ENCODE peak calls at places on chromosomes 16 and 17, in nine cellular contexts. One of them, this sample, is unnamed.

GRCh38 chr17:33936764-33937163 is 318.3 kb upstream of the CCL2 start:
- DNase-seq in lower lobe of right lung: no peak
- DNase-seq in RCC 7860: no peak
- DNase-seq in HL-60: no peak
- DNase-seq in heart left ventricle: no peak
- DNase-seq in activated CD8-positive, alpha-beta memory T cell treated with anti-CD3 and anti-CD28 coated beads, Interleukin-2, amount 50 U/mL, for 48 hours: no peak
- DNase-seq in glutamatergic neuron: no peak
- DNase-seq in HCEC 1CT: no peak
- DNase-seq in EL: no peak
- DNase-seq in this sample: no peak

GRCh38 chr16:27781195-27781524 is 231.2 kb downstream of the KATNIP start:
- DNase-seq in lower lobe of right lung: no peak
- DNase-seq in RCC 7860: no peak
- DNase-seq in HL-60: no peak
- DNase-seq in heart left ventricle: peak
- DNase-seq in activated CD8-positive, alpha-beta memory T cell treated with anti-CD3 and anti-CD28 coated beads, Interleukin-2, amount 50 U/mL, for 48 hours: no peak
- DNase-seq in glutamatergic neuron: peak
- DNase-seq in HCEC 1CT: no peak
- DNase-seq in EL: no peak
- DNase-seq in this sample: no peak

GRCh38 chr17:50602514-50603235 is 32.0 kb upstream of the ABCC3 start:
- DNase-seq in lower lobe of right lung: no peak
- DNase-seq in RCC 7860: no peak
- DNase-seq in HL-60: no peak
- DNase-seq in heart left ventricle: no peak
- DNase-seq in activated CD8-positive, alpha-beta memory T cell treated with anti-CD3 and anti-CD28 coated beads, Interleukin-2, amount 50 U/mL, for 48 hours: no peak
- DNase-seq in glutamatergic neuron: no peak
- DNase-seq in HCEC 1CT: no peak
- DNase-seq in EL: no peak
- DNase-seq in this sample: no peak

GRCh38 chr16:81738831-81739496 is 40.1 kb upstream of the PLCG2 start:
- DNase-seq in lower lobe of right lung: peak
- DNase-seq in RCC 7860: no peak
- DNase-seq in HL-60: peak
- DNase-seq in heart left ventricle: peak
- DNase-seq in activated CD8-positive, alpha-beta memory T cell treated with anti-CD3 and anti-CD28 coated beads, Interleukin-2, amount 50 U/mL, for 48 hours: no peak
- DNase-seq in glutamatergic neuron: no peak
- DNase-seq in HCEC 1CT: no peak
- DNase-seq in EL: no peak
- DNase-seq in this sample: no peak

GRCh38 chr17:1110844-1111598 is 68.8 kb downstream of the ABR start:
- DNase-seq in lower lobe of right lung: peak
- DNase-seq in RCC 7860: peak
- DNase-seq in HL-60: peak
- DNase-seq in heart left ventricle: peak
- DNase-seq in activated CD8-positive, alpha-beta memory T cell treated with anti-CD3 and anti-CD28 coated beads, Interleukin-2, amount 50 U/mL, for 48 hours: no peak
- DNase-seq in glutamatergic neuron: no peak
- DNase-seq in HCEC 1CT: peak
- DNase-seq in EL: peak
- DNase-seq in this sample: no peak

GRCh38 chr17:74919440-74920305 is 3.4 kb downstream of the USH1G start:
- DNase-seq in lower lobe of right lung: no peak
- DNase-seq in RCC 7860: no peak
- DNase-seq in HL-60: peak
- DNase-seq in heart left ventricle: no peak
- DNase-seq in activated CD8-positive, alpha-beta memory T cell treated with anti-CD3 and anti-CD28 coated beads, Interleukin-2, amount 50 U/mL, for 48 hours: no peak
- DNase-seq in glutamatergic neuron: peak
- DNase-seq in HCEC 1CT: peak
- DNase-seq in EL: peak
- DNase-seq in this sample: peak

GRCh38 chr16:6947291-6947690 is 385.4 kb upstream of the RBFOX1 start:
- DNase-seq in lower lobe of right lung: no peak
- DNase-seq in RCC 7860: no peak
- DNase-seq in HL-60: no peak
- DNase-seq in heart left ventricle: no peak
- DNase-seq in activated CD8-positive, alpha-beta memory T cell treated with anti-CD3 and anti-CD28 coated beads, Interleukin-2, amount 50 U/mL, for 48 hours: no peak
- DNase-seq in glutamatergic neuron: no peak
- DNase-seq in HCEC 1CT: no peak
- DNase-seq in EL: no peak
- DNase-seq in this sample: no peak

GRCh38 chr17:40560592-40561293 is 4.5 kb downstream of the CCR7 start:
- DNase-seq in lower lobe of right lung: no peak
- DNase-seq in RCC 7860: peak
- DNase-seq in HL-60: peak
- DNase-seq in heart left ventricle: no peak
- DNase-seq in activated CD8-positive, alpha-beta memory T cell treated with anti-CD3 and anti-CD28 coated beads, Interleukin-2, amount 50 U/mL, for 48 hours: peak
- DNase-seq in glutamatergic neuron: no peak
- DNase-seq in HCEC 1CT: no peak
- DNase-seq in EL: peak
- DNase-seq in this sample: no peak

GRCh38 chr17:10117581-10118001 is 80.8 kb downstream of the GAS7 start:
- DNase-seq in lower lobe of right lung: peak
- DNase-seq in RCC 7860: no peak
- DNase-seq in HL-60: peak
- DNase-seq in heart left ventricle: peak
- DNase-seq in activated CD8-positive, alpha-beta memory T cell treated with anti-CD3 and anti-CD28 coated beads, Interleukin-2, amount 50 U/mL, for 48 hours: no peak
- DNase-seq in glutamatergic neuron: no peak
- DNase-seq in HCEC 1CT: no peak
- DNase-seq in EL: no peak
- DNase-seq in this sample: no peak

GRCh38 chr17:15232517-15232915 is 32.6 kb downstream of the PMP22 start:
- DNase-seq in lower lobe of right lung: no peak
- DNase-seq in RCC 7860: no peak
- DNase-seq in HL-60: no peak
- DNase-seq in heart left ventricle: peak
- DNase-seq in activated CD8-positive, alpha-beta memory T cell treated with anti-CD3 and anti-CD28 coated beads, Interleukin-2, amount 50 U/mL, for 48 hours: no peak
- DNase-seq in glutamatergic neuron: no peak
- DNase-seq in HCEC 1CT: no peak
- DNase-seq in EL: no peak
- DNase-seq in this sample: no peak

GRCh38 chr16:72797606-72798005 is 250.3 kb downstream of the ZFHX3 start:
- DNase-seq in lower lobe of right lung: no peak
- DNase-seq in RCC 7860: no peak
- DNase-seq in HL-60: no peak
- DNase-seq in heart left ventricle: peak
- DNase-seq in activated CD8-positive, alpha-beta memory T cell treated with anti-CD3 and anti-CD28 coated beads, Interleukin-2, amount 50 U/mL, for 48 hours: no peak
- DNase-seq in glutamatergic neuron: no peak
- DNase-seq in HCEC 1CT: no peak
- DNase-seq in EL: no peak
- DNase-seq in this sample: no peak

GRCh38 chr17:3527896-3528603 is 29.6 kb downstream of the TRPV3 start:
- DNase-seq in lower lobe of right lung: no peak
- DNase-seq in RCC 7860: no peak
- DNase-seq in HL-60: no peak
- DNase-seq in heart left ventricle: no peak
- DNase-seq in activated CD8-positive, alpha-beta memory T cell treated with anti-CD3 and anti-CD28 coated beads, Interleukin-2, amount 50 U/mL, for 48 hours: no peak
- DNase-seq in glutamatergic neuron: no peak
- DNase-seq in HCEC 1CT: no peak
- DNase-seq in EL: no peak
- DNase-seq in this sample: no peak

GRCh38 chr17:44314869-44315661 is 6.7 kb downstream of the RUNDC3A start:
- DNase-seq in lower lobe of right lung: no peak
- DNase-seq in RCC 7860: no peak
- DNase-seq in HL-60: peak
- DNase-seq in heart left ventricle: no peak
- DNase-seq in activated CD8-positive, alpha-beta memory T cell treated with anti-CD3 and anti-CD28 coated beads, Interleukin-2, amount 50 U/mL, for 48 hours: peak
- DNase-seq in glutamatergic neuron: peak
- DNase-seq in HCEC 1CT: no peak
- DNase-seq in EL: peak
- DNase-seq in this sample: peak

GRCh38 chr17:80498920-80499410 is 22.6 kb upstream of the NPTX1 start:
- DNase-seq in lower lobe of right lung: no peak
- DNase-seq in RCC 7860: no peak
- DNase-seq in HL-60: no peak
- DNase-seq in heart left ventricle: no peak
- DNase-seq in activated CD8-positive, alpha-beta memory T cell treated with anti-CD3 and anti-CD28 coated beads, Interleukin-2, amount 50 U/mL, for 48 hours: no peak
- DNase-seq in glutamatergic neuron: no peak
- DNase-seq in HCEC 1CT: no peak
- DNase-seq in EL: no peak
- DNase-seq in this sample: no peak

GRCh38 chr17:4389079-4389478 is 22.6 kb upstream of the UBE2G1 start:
- DNase-seq in lower lobe of right lung: no peak
- DNase-seq in RCC 7860: no peak
- DNase-seq in HL-60: no peak
- DNase-seq in heart left ventricle: no peak
- DNase-seq in activated CD8-positive, alpha-beta memory T cell treated with anti-CD3 and anti-CD28 coated beads, Interleukin-2, amount 50 U/mL, for 48 hours: no peak
- DNase-seq in glutamatergic neuron: no peak
- DNase-seq in HCEC 1CT: no peak
- DNase-seq in EL: no peak
- DNase-seq in this sample: no peak

GRCh38 chr16:6966925-6967324 is 365.7 kb upstream of the RBFOX1 start:
- DNase-seq in lower lobe of right lung: no peak
- DNase-seq in RCC 7860: no peak
- DNase-seq in HL-60: no peak
- DNase-seq in heart left ventricle: no peak
- DNase-seq in activated CD8-positive, alpha-beta memory T cell treated with anti-CD3 and anti-CD28 coated beads, Interleukin-2, amount 50 U/mL, for 48 hours: no peak
- DNase-seq in glutamatergic neuron: no peak
- DNase-seq in HCEC 1CT: no peak
- DNase-seq in EL: no peak
- DNase-seq in this sample: no peak

GRCh38 chr17:29710891-29711418 is 88.2 kb upstream of the CORO6 start:
- DNase-seq in lower lobe of right lung: no peak
- DNase-seq in RCC 7860: peak
- DNase-seq in HL-60: no peak
- DNase-seq in heart left ventricle: no peak
- DNase-seq in activated CD8-positive, alpha-beta memory T cell treated with anti-CD3 and anti-CD28 coated beads, Interleukin-2, amount 50 U/mL, for 48 hours: no peak
- DNase-seq in glutamatergic neuron: no peak
- DNase-seq in HCEC 1CT: peak
- DNase-seq in EL: peak
- DNase-seq in this sample: no peak

GRCh38 chr16:19735074-19735867 is 17.2 kb downstream of the IQCK start:
- DNase-seq in lower lobe of right lung: no peak
- DNase-seq in RCC 7860: no peak
- DNase-seq in HL-60: no peak
- DNase-seq in heart left ventricle: peak
- DNase-seq in activated CD8-positive, alpha-beta memory T cell treated with anti-CD3 and anti-CD28 coated beads, Interleukin-2, amount 50 U/mL, for 48 hours: no peak
- DNase-seq in glutamatergic neuron: no peak
- DNase-seq in HCEC 1CT: no peak
- DNase-seq in EL: no peak
- DNase-seq in this sample: no peak

This sample was measured in nephron progenitor cell.